ENCODE peak calls at places on chromosomes 4 and X, in six cellular contexts. Q is GM23338, U is PC-3, K is neural progenitor cell, J is GM23248, F is MM.1S. Z is an unnamed sample.

GRCh38 chr4:8176547-8177399 is 18.2 kb upstream of the ABLIM2 start:
- DNase-seq in Q (peak; percentile 76), U (peak; percentile 59), K (peak; percentile 74), J (peak; percentile 75), F (peak; percentile 53), Z (no peak)

GRCh38 chrX:131441033-131441432 is 102.8 kb upstream of the OR13H1 start:
- DNase-seq in Q (no peak), U (peak; percentile 41), K (no peak), J (no peak), F (no peak), Z (no peak)

GRCh38 chr4:5373327-5373726 is 322.0 kb downstream of the STK32B start:
- DNase-seq in Q (no peak), U (no peak), K (no peak), J (no peak), F (no peak), Z (no peak)

GRCh38 chrX:63513825-63514574 is 162.9 kb upstream of the SPIN4 start:
- DNase-seq in Q (no peak), U (peak; percentile 2), K (no peak), J (peak; percentile 84), F (no peak), Z (no peak)

GRCh38 chr4:101400096-101400495 is 52.8 kb upstream of the PPP3CA start:
- DNase-seq in Q (no peak), U (peak; percentile 82), K (no peak), J (peak; percentile 60), F (no peak), Z (no peak)

GRCh38 chr4:34250562-34250961 is 1993.8 kb downstream of the ARAP2 start:
- DNase-seq in Q (no peak), U (peak; percentile 61), K (no peak), J (peak; percentile 68), F (no peak), Z (no peak)

GRCh38 chrX:36844857-36845256 is 163.3 kb upstream of the FAM47C start:
- DNase-seq in Q (no peak), U (no peak), K (no peak), J (no peak), F (no peak), Z (no peak)

GRCh38 chrX:41352329-41352801 is 18.4 kb downstream of the DDX3X start:
- DNase-seq in Q (peak; percentile 12), U (peak; percentile 47), K (no peak), J (no peak), F (no peak), Z (peak; percentile 45)

GRCh38 chrX:125757794-125758564 is 408.1 kb downstream of the DCAF12L2 start:
- DNase-seq in Q (no peak), U (no peak), K (no peak), J (no peak), F (no peak), Z (no peak)

GRCh38 chr4:159334461-159334860 is 231.6 kb downstream of the RAPGEF2 start:
- DNase-seq in Q (no peak), U (no peak), K (no peak), J (no peak), F (no peak), Z (no peak)

GRCh38 chrX:108036298-108036973 is 8.4 kb upstream of the VSIG1 start:
- DNase-seq in Q (no peak), U (peak; percentile 95), K (no peak), J (peak; percentile 43), F (no peak), Z (peak; percentile 99)

GRCh38 chrX:38221391-38221929 is 789 bp upstream of the SRPX start:
- DNase-seq in Q (no peak), U (no peak), K (no peak), J (peak; percentile 42), F (no peak), Z (no peak)
- TF ChIP-seq EZH2 in Q (no peak), U (no peak), K (no peak), J (no peak), F (no peak), Z (no peak)

DNA sequence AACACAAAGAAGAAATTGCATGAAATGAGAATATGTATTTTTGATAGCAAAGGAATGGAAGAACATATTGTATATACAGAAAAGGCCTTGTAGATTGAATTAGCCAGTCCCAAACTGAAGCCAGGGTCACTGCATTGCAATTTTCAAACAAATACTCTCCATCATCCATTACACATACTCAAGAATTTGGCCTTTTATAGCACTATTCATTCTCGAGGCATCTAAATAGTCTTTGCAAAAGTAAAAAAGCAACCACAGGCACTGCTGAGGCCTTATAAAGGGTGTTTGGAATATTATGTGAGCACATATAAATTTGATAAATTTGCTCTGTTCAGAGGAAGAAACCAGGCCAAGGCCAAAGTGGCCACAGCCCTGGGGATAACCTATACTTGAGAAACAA is 123.0 kb downstream of the ZNF827 start:
- DNase-seq in Q (no peak), U (no peak), K (no peak), J (peak; percentile 76), F (no peak), Z (no peak)
- H3K27ac ChIP-seq in Q (no peak overlapping the region), U (no peak overlapping the region), K (no peak overlapping the region), J (peak overlapping the region; percentile 83), F (no peak overlapping the region), Z (no peak overlapping the region)

GRCh38 chrX:117095393-117095792 is 632.6 kb upstream of the CT83 start:
- DNase-seq in Q (no peak), U (no peak), K (no peak), J (no peak), F (no peak), Z (no peak)
- H3F3A ChIP-seq in Q (peaks cover 36% of the 10 kb centered on the region), U (no peaks in the 10 kb centered on the region), K (peaks cover 51% of the 10 kb centered on the region), J (peaks cover 33% of the 10 kb centered on the region), F (peaks cover 29% of the 10 kb centered on the region), Z (peaks cover 47% of the 10 kb centered on the region)

GRCh38 chr4:185585211-185585610 is 49.9 kb upstream of the PDLIM3 start:
- DNase-seq in Q (no peak), U (no peak), K (no peak), J (no peak), F (no peak), Z (no peak)

GRCh38 chr4:185589067-185589844 is 53.9 kb upstream of the PDLIM3 start:
- DNase-seq in Q (no peak), U (no peak), K (no peak), J (peak; percentile 40), F (no peak), Z (no peak)

GRCh38 chr4:185587065-185587443 is 51.7 kb upstream of the PDLIM3 start:
- DNase-seq in Q (no peak), U (no peak), K (no peak), J (no peak), F (no peak), Z (no peak)

GRCh38 chr4:185590982-185591381 is 55.7 kb upstream of the PDLIM3 start:
- DNase-seq in Q (no peak), U (no peak), K (no peak), J (no peak), F (no peak), Z (no peak)

DNA sequence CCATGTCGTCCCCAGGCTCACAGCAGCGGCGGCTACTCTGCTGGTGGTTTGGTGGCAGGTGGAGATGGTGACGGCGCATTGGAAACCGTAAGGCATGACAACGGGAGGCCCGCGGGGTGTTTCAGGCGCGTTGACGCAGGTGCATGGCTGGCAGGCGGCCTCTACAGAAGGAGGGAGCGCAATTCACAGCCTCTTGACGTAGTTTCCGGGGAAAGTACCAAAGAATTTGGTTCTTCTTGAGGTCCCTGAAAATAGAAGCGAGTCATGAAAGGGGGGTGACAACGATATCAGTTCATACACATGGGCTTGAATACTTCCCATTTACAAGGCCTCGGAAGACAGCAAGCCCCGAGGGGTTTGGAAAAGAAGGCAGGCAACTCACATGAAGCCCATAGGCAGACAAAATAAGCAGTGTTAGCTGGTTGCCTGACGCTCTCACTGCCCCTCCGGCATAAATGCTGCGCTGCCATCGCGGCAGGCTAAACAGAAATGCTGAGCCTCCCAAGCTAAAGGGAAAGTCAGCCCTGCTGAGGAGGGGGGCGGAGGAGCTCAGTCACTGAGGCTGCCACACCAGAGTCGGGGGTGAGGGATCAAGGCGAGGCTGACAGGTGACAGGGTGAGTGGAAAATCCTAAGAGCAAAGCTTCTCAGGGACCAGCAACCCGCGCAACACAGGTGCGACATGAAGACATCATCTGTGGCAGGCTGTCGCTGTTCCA is 52.3 kb upstream of the PDLIM3 start:
- DNase-seq in Q (peak; percentile 95), U (no peak), K (peak; percentile 66), J (no peak), F (peak; percentile 97), Z (no peak)
- TF ChIP-seq EZH2 in Q (no peak), U (no peak), K (no peak), J (no peak), F (no peak), Z (no peak)

GRCh38 chr4:153207561-153207960 is 3.3 kb downstream of the TRIM2 start:
- DNase-seq in Q (peak; percentile 70), U (peak; percentile 23), K (peak; percentile 51), J (peak; percentile 33), F (no peak), Z (no peak)
- H3K27ac ChIP-seq in Q (peak overlapping the region; percentile 62), U (no peak overlapping the region), K (no peak overlapping the region), J (no peak overlapping the region), F (no peak overlapping the region), Z (no peak overlapping the region)

GRCh38 chr4:118282692-118283091 is 70.1 kb downstream of the PRSS12 start:
- DNase-seq in Q (no peak), U (peak; percentile 59), K (no peak), J (peak; percentile 87), F (no peak), Z (peak; percentile 82)
- H3F3A ChIP-seq in Q (peaks cover 23% of the 10 kb centered on the region), U (peaks cover 24% of the 10 kb centered on the region), K (peaks cover 38% of the 10 kb centered on the region), J (peaks cover 80% of the 10 kb centered on the region), F (peaks cover 62% of the 10 kb centered on the region), Z (peaks cover 46% of the 10 kb centered on the region)

DNA sequence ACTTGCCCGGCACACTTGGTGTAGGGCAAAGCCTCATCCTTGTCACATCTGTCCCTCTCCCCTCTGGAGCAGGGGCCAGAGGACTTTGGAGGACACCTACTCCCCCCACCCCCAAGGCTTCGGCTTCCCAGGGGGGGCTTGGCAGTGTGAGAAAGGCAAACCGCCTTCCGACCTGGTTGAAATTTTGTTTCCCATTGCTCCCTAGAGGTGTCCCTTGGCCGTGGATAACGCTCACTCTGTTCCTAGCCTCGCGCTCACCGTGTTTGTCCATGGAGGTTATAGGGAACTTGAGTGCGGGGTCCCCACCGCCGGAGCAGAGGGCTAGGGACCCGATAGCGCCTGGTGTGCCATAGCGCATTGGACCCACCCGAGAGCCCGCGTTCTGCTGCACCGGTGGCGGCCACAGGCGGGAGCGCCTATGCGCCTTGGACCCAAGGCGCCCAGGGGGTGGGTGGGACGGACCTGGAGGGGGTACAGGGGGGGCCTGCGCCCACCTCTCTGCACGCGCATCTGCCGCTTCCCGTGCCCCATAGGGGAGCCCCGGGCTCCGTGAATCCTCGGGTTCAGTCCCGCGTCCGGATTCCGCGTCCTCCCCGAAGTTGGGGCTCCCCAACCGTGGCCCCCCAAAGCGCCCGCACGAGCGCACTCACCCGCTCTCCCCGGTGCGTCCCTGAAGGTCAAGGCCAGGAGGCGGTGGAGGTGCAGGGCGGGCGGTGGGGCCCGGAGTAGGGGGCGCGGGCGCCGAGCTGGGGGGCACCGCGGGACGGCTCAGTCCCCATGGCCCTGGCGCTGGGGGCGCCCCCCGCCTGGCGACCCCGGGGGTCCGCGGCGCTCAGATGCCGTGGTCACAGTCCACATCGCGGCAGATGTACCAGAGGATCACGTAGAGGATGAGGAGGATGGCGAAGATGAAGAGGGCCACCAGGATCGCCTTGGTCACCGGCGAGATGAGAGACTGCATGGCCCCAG is 82.7 kb upstream of the DHRSX start:
- DNase-seq in Q (peak; percentile 42), U (no peak), K (peak; percentile 35), J (no peak), F (no peak), Z (no peak)
- TF ChIP-seq EZH2 in Q (peak; percentile 55), U (no peak), K (peak; percentile 96), J (peak; percentile 25), F (no peak), Z (no peak)

Z was measured in PC-9.